ENCODE peak calls at places on chromosomes 13 and 19, in four cellular contexts. D, G, M and B are unnamed samples.

GRCh38 chr13:30725331-30726085 is 9.8 kb upstream of the ALOX5AP start:
- DNase-seq in D (no peak), G (no peak), M (no peak), B (no peak)

GRCh38 chr13:43272866-43273265 is 249.5 kb downstream of the DNAJC15 start:
- DNase-seq in D (no peak), G (no peak), M (no peak), B (no peak)

GRCh38 chr13:111043575-111043982 is 71.5 kb upstream of the ARHGEF7 start:
- DNase-seq in D (no peak), G (no peak), M (no peak), B (no peak)

GRCh38 chr19:12695997-12696365 is 450 bp downstream of the FBXW9 start:
- DNase-seq in D (no peak), G (no peak), M (no peak), B (no peak)

GRCh38 chr13:70188567-70188966 is 80.3 kb upstream of the KLHL1 start:
- DNase-seq in D (no peak), G (no peak), M (peak; percentile 88), B (no peak)

GRCh38 chr13:113562085-113562749 is 22.3 kb upstream of the TFDP1 start:
- DNase-seq in D (no peak), G (peak; percentile 20), M (peak; percentile 41), B (peak; percentile 0)

GRCh38 chr19:29964171-29964570 is 22.1 kb downstream of the URI1 start:
- DNase-seq in D (no peak), G (no peak), M (no peak), B (no peak)

GRCh38 chr13:79870123-79870522 is 389.2 kb downstream of the NDFIP2 start:
- DNase-seq in D (no peak), G (no peak), M (peak; percentile 38), B (no peak)

GRCh38 chr19:35216026-35216832 is 12.3 kb downstream of the FAM187B start:
- DNase-seq in D (no peak), G (no peak), M (no peak), B (no peak)

GRCh38 chr19:40360020-40360686 is 11.7 kb downstream of the PLD3 start:
- DNase-seq in D (no peak), G (no peak), M (no peak), B (no peak)

GRCh38 chr13:43293986-43294880 is 270.8 kb downstream of the DNAJC15 start:
- DNase-seq in D (no peak), G (no peak), M (no peak), B (no peak)

GRCh38 chr13:102495663-102496062 is 93.8 kb upstream of the FGF14 start:
- DNase-seq in D (no peak), G (no peak), M (no peak), B (no peak)

GRCh38 chr19:54485846-54486245 is 12.8 kb upstream of the CDC42EP5 start:
- DNase-seq in D (no peak), G (no peak), M (peak; percentile 20), B (no peak)

GRCh38 chr13:44141213-44141724 is 232.4 kb upstream of the SERP2 start:
- DNase-seq in D (no peak), G (no peak), M (no peak), B (peak; percentile 37)

GRCh38 chr13:48334534-48335127 is 31.1 kb downstream of the RB1 start:
- DNase-seq in D (no peak), G (no peak), M (peak; percentile 8), B (peak; percentile 54)

GRCh38 chr13:110616103-110617101 is 1.1 kb downstream of the NAXD start:
- DNase-seq in D (no peak), G (peak; percentile 23), M (peak; percentile 5), B (no peak)

GRCh38 chr19:32404939-32405430 is 585 bp upstream of the DPY19L3 start:
- DNase-seq in D (no peak), G (peak; percentile 14), M (peak; percentile 53), B (no peak)

GRCh38 chr19:2963122-2963521 is 14.2 kb upstream of the TLE6 start:
- DNase-seq in D (no peak), G (no peak), M (no peak), B (no peak)

GRCh38 chr13:58025821-58026220 is 394.3 kb downstream of the PCDH17 start:
- DNase-seq in D (no peak), G (no peak), M (no peak), B (no peak)

GRCh38 chr13:42330991-42331390 is 59.0 kb downstream of the AKAP11 start:
- DNase-seq in D (no peak), G (no peak), M (no peak), B (no peak)

GRCh38 chr19:12065100-12065538 is 588 bp downstream of the ZNF844 start:
- DNase-seq in D (no peak), G (no peak), M (no peak), B (no peak)

GRCh38 chr13:47726394-47726793 is 274.7 kb downstream of the SUCLA2 start:
- DNase-seq in D (no peak), G (no peak), M (no peak), B (no peak)

GRCh38 chr13:22740264-22740663 is 440.5 kb upstream of the SGCG start:
- DNase-seq in D (no peak), G (no peak), M (no peak), B (no peak)

GRCh38 chr19:30669329-30670010 is 297.3 kb downstream of the ZNF536 start:
- DNase-seq in D (no peak), G (peak; percentile 43), M (no peak), B (peak; percentile 16)

GRCh38 chr13:108777421-108778420 is 148.3 kb downstream of the MYO16 start:
- DNase-seq in D (no peak), G (no peak), M (peak; percentile 77), B (no peak)

GRCh38 chr19:56946164-56946563 is 105.6 kb upstream of the PEG3 start:
- DNase-seq in D (no peak), G (no peak), M (no peak), B (no peak)

GRCh38 chr13:104737713-104738112 is 1671.5 kb upstream of the SLC10A2 start:
- DNase-seq in D (no peak), G (no peak), M (no peak), B (no peak)

GRCh38 chr19:6521718-6522646 is 8.8 kb upstream of the TNFSF9 start:
- DNase-seq in D (no peak), G (peak; percentile 33), M (peak; percentile 90), B (no peak)

GRCh38 chr13:51584731-51585191 is 499 bp downstream of the WDFY2 start:
- DNase-seq in D (peak; percentile 69), G (peak; percentile 51), M (peak; percentile 14), B (peak; percentile 32)

GRCh38 chr19:46728693-46729339 is 11.9 kb upstream of the PRKD2 start:
- DNase-seq in D (no peak), G (peak; percentile 84), M (peak; percentile 23), B (no peak)